ENCODE peak calls at places on chromosomes 2 and 18, in six cellular contexts. One of them, this sample, is unnamed.

GRCh38 chr2:214547931-214548330 is 137.1 kb downstream of the VWC2L start:
- DNase-seq in neural crest cell: no peak
- DNase-seq in AG04450: no peak
- DNase-seq in mammary epithelial cell: peak; percentile 10
- DNase-seq in ascending aorta: no peak
- DNase-seq in tibial artery: no peak
- DNase-seq in this sample: no peak

GRCh38 chr2:15684161-15685042 is 92.7 kb downstream of the DDX1 start:
- DNase-seq in tibial artery: no peak
- DNase-seq in AG04450: no peak
- DNase-seq in neural crest cell: no peak
- DNase-seq in mammary epithelial cell: no peak
- DNase-seq in ascending aorta: no peak
- DNase-seq in this sample: no peak

GRCh38 chr2:65063426-65063825 is 7.2 kb downstream of the CEP68 start:
- DNase-seq in mammary epithelial cell: no peak
- DNase-seq in tibial artery: peak; percentile 15
- DNase-seq in ascending aorta: no peak
- DNase-seq in AG04450: no peak
- DNase-seq in neural crest cell: no peak
- DNase-seq in this sample: no peak

GRCh38 chr2:160440888-160441287 is 52.7 kb downstream of the RBMS1 start:
- DNase-seq in AG04450: no peak
- DNase-seq in tibial artery: no peak
- DNase-seq in neural crest cell: no peak
- DNase-seq in ascending aorta: no peak
- DNase-seq in mammary epithelial cell: no peak
- DNase-seq in this sample: no peak

GRCh38 chr2:120481446-120482194 is 135.7 kb downstream of the INHBB start:
- DNase-seq in AG04450: no peak
- DNase-seq in mammary epithelial cell: no peak
- DNase-seq in ascending aorta: no peak
- DNase-seq in tibial artery: no peak
- DNase-seq in neural crest cell: no peak
- DNase-seq in this sample: no peak

GRCh38 chr2:3469486-3469885 is 49.8 kb downstream of the ADI1 start:
- DNase-seq in mammary epithelial cell: no peak
- DNase-seq in ascending aorta: no peak
- DNase-seq in AG04450: no peak
- DNase-seq in tibial artery: no peak
- DNase-seq in neural crest cell: no peak
- DNase-seq in this sample: no peak

GRCh38 chr18:63451774-63452173 is 25.0 kb upstream of the SERPINB5 start:
- DNase-seq in neural crest cell: no peak
- DNase-seq in ascending aorta: no peak
- DNase-seq in mammary epithelial cell: peak; percentile 86
- DNase-seq in AG04450: no peak
- DNase-seq in tibial artery: peak; percentile 43
- DNase-seq in this sample: no peak

GRCh38 chr2:7866825-7867224 is 815.0 kb upstream of the ID2 start:
- DNase-seq in mammary epithelial cell: no peak
- DNase-seq in tibial artery: no peak
- DNase-seq in ascending aorta: no peak
- DNase-seq in AG04450: no peak
- DNase-seq in neural crest cell: no peak
- DNase-seq in this sample: no peak

GRCh38 chr2:201349601-201350000 is 7.5 kb downstream of the FLACC1 start:
- DNase-seq in AG04450: no peak
- DNase-seq in mammary epithelial cell: no peak
- DNase-seq in ascending aorta: no peak
- DNase-seq in neural crest cell: no peak
- DNase-seq in tibial artery: no peak
- DNase-seq in this sample: no peak

GRCh38 chr18:57747809-57748680 is 55.1 kb downstream of the ATP8B1 start:
- DNase-seq in neural crest cell: no peak
- DNase-seq in mammary epithelial cell: no peak
- DNase-seq in AG04450: no peak
- DNase-seq in tibial artery: no peak
- DNase-seq in ascending aorta: no peak
- DNase-seq in this sample: no peak

GRCh38 chr2:170163666-170164065 is 14.3 kb upstream of the MYO3B start:
- DNase-seq in tibial artery: no peak
- DNase-seq in neural crest cell: no peak
- DNase-seq in ascending aorta: no peak
- DNase-seq in mammary epithelial cell: no peak
- DNase-seq in AG04450: no peak
- DNase-seq in this sample: no peak

GRCh38 chr2:191167766-191168165 is 17.0 kb upstream of the STAT4 start:
- DNase-seq in AG04450: no peak
- DNase-seq in mammary epithelial cell: no peak
- DNase-seq in ascending aorta: no peak
- DNase-seq in neural crest cell: no peak
- DNase-seq in tibial artery: peak; percentile 34
- DNase-seq in this sample: no peak

GRCh38 chr2:233185320-233185719 is 66.2 kb upstream of the ATG16L1 start:
- DNase-seq in neural crest cell: no peak
- DNase-seq in ascending aorta: no peak
- DNase-seq in AG04450: no peak
- DNase-seq in mammary epithelial cell: no peak
- DNase-seq in tibial artery: no peak
- DNase-seq in this sample: no peak

GRCh38 chr2:206452750-206453149 is 9.4 kb downstream of the ADAM23 start:
- DNase-seq in ascending aorta: no peak
- DNase-seq in neural crest cell: no peak
- DNase-seq in tibial artery: no peak
- DNase-seq in AG04450: no peak
- DNase-seq in mammary epithelial cell: peak; percentile 45
- DNase-seq in this sample: no peak

GRCh38 chr2:46383784-46384456 is 86.7 kb downstream of the EPAS1 start:
- DNase-seq in tibial artery: no peak
- DNase-seq in ascending aorta: peak; percentile 51
- DNase-seq in neural crest cell: no peak
- DNase-seq in mammary epithelial cell: no peak
- DNase-seq in AG04450: no peak
- DNase-seq in this sample: peak; percentile 64

GRCh38 chr2:97742381-97742847 is 29.0 kb downstream of the ZAP70 start:
- DNase-seq in AG04450: no peak
- DNase-seq in ascending aorta: no peak
- DNase-seq in tibial artery: no peak
- DNase-seq in neural crest cell: no peak
- DNase-seq in mammary epithelial cell: peak; percentile 32
- DNase-seq in this sample: no peak

GRCh38 chr18:35661483-35662146 is 80.1 kb downstream of the GALNT1 start:
- DNase-seq in AG04450: no peak
- DNase-seq in mammary epithelial cell: no peak
- DNase-seq in neural crest cell: no peak
- DNase-seq in tibial artery: no peak
- DNase-seq in ascending aorta: no peak
- DNase-seq in this sample: no peak

GRCh38 chr2:4763009-4763408 is 929.2 kb upstream of the SOX11 start:
- DNase-seq in tibial artery: no peak
- DNase-seq in mammary epithelial cell: no peak
- DNase-seq in ascending aorta: no peak
- DNase-seq in AG04450: no peak
- DNase-seq in neural crest cell: peak; percentile 54
- DNase-seq in this sample: no peak

GRCh38 chr2:36633470-36634092 is 35.6 kb upstream of the FEZ2 start:
- DNase-seq in ascending aorta: no peak
- DNase-seq in mammary epithelial cell: peak; percentile 59
- DNase-seq in tibial artery: no peak
- DNase-seq in neural crest cell: no peak
- DNase-seq in AG04450: no peak
- DNase-seq in this sample: no peak

GRCh38 chr2:224956706-224957105 is 85.6 kb downstream of the DOCK10 start:
- DNase-seq in AG04450: no peak
- DNase-seq in neural crest cell: no peak
- DNase-seq in tibial artery: no peak
- DNase-seq in mammary epithelial cell: no peak
- DNase-seq in ascending aorta: no peak
- DNase-seq in this sample: no peak

GRCh38 chr2:105610444-105611327 is 134.0 kb upstream of the NCK2 start:
- DNase-seq in mammary epithelial cell: peak; percentile 11
- DNase-seq in ascending aorta: no peak
- DNase-seq in neural crest cell: peak; percentile 7
- DNase-seq in tibial artery: no peak
- DNase-seq in AG04450: no peak
- DNase-seq in this sample: no peak

GRCh38 chr2:186868344-186868743 is 19.4 kb upstream of the ZSWIM2 start:
- DNase-seq in tibial artery: no peak
- DNase-seq in neural crest cell: no peak
- DNase-seq in AG04450: no peak
- DNase-seq in ascending aorta: no peak
- DNase-seq in mammary epithelial cell: no peak
- DNase-seq in this sample: no peak

GRCh38 chr2:218960196-218961165 is 1.0 kb downstream of the CDK5R2 start:
- DNase-seq in AG04450: no peak
- DNase-seq in tibial artery: no peak
- DNase-seq in mammary epithelial cell: no peak
- DNase-seq in neural crest cell: no peak
- DNase-seq in ascending aorta: no peak
- DNase-seq in this sample: no peak

GRCh38 chr2:72673279-72673678 is 152.6 kb downstream of the EXOC6B start:
- DNase-seq in mammary epithelial cell: no peak
- DNase-seq in AG04450: no peak
- DNase-seq in ascending aorta: no peak
- DNase-seq in tibial artery: no peak
- DNase-seq in neural crest cell: no peak
- DNase-seq in this sample: no peak

GRCh38 chr2:195532628-195533271 is 124.3 kb upstream of the SLC39A10 start:
- DNase-seq in neural crest cell: no peak
- DNase-seq in tibial artery: no peak
- DNase-seq in ascending aorta: no peak
- DNase-seq in mammary epithelial cell: peak; percentile 23
- DNase-seq in AG04450: no peak
- DNase-seq in this sample: no peak

GRCh38 chr2:147989809-147990403 is 30.6 kb downstream of the ORC4 start:
- DNase-seq in ascending aorta: no peak
- DNase-seq in neural crest cell: no peak
- DNase-seq in tibial artery: no peak
- DNase-seq in AG04450: peak; percentile 27
- DNase-seq in mammary epithelial cell: peak; percentile 10
- DNase-seq in this sample: no peak

GRCh38 chr2:128028668-128029054 is 802 bp upstream of the SAP130 start:
- DNase-seq in mammary epithelial cell: no peak
- DNase-seq in AG04450: no peak
- DNase-seq in ascending aorta: no peak
- DNase-seq in neural crest cell: no peak
- DNase-seq in tibial artery: no peak
- DNase-seq in this sample: no peak

GRCh38 chr2:202583709-202584219 is 51.0 kb upstream of the FAM117B start:
- DNase-seq in tibial artery: no peak
- DNase-seq in mammary epithelial cell: no peak
- DNase-seq in AG04450: no peak
- DNase-seq in ascending aorta: no peak
- DNase-seq in neural crest cell: no peak
- DNase-seq in this sample: no peak

GRCh38 chr2:160445673-160446072 is 47.9 kb downstream of the RBMS1 start:
- DNase-seq in neural crest cell: no peak
- DNase-seq in AG04450: no peak
- DNase-seq in tibial artery: no peak
- DNase-seq in ascending aorta: no peak
- DNase-seq in mammary epithelial cell: no peak
- DNase-seq in this sample: no peak

DNA sequence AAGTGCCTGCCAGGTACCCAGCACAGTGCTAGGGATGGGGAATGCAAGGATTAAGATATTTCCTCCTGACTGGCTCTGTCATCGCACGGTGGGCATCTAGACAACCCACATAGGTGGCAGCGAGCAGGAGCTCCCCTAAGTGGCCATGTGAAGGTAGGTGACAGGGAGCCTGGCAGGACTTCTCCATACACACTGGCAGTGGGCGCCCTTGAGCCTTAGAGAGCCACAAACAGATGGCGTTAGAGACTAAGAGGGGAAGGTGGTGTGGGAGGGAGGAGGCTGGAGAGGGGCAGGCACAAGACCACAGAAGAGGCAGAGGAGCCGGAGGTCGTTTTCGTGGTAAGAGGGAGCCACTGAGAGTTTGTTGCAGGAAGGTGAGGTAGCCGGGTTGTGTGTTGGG is 15.2 kb downstream of the PRELID3A start:
- DNase-seq in mammary epithelial cell: no peak
- DNase-seq in neural crest cell: no peak
- DNase-seq in ascending aorta: no peak
- DNase-seq in AG04450: no peak
- DNase-seq in tibial artery: no peak
- DNase-seq in this sample: no peak
- TF ChIP-seq CTCF in mammary epithelial cell: no peak
- TF ChIP-seq CTCF in neural crest cell: no peak
- TF ChIP-seq CTCF in ascending aorta: no peak
- TF ChIP-seq CTCF in AG04450: no peak
- TF ChIP-seq CTCF in tibial artery: no peak
- TF ChIP-seq CTCF in this sample: no peak

GRCh38 chr2:529425-529824 is 147.8 kb downstream of the TMEM18 start:
- DNase-seq in ascending aorta: no peak
- DNase-seq in AG04450: no peak
- DNase-seq in mammary epithelial cell: no peak
- DNase-seq in neural crest cell: no peak
- DNase-seq in tibial artery: no peak
- DNase-seq in this sample: no peak
- TF ChIP-seq CTCF in ascending aorta: peak; percentile 5
- TF ChIP-seq CTCF in AG04450: no peak
- TF ChIP-seq CTCF in mammary epithelial cell: no peak
- TF ChIP-seq CTCF in neural crest cell: peak; percentile 66
- TF ChIP-seq CTCF in tibial artery: no peak
- TF ChIP-seq CTCF in this sample: peak; percentile 67

GRCh38 chr2:88903744-88904353 is 212.4 kb downstream of the RPIA start:
- DNase-seq in ascending aorta: no peak
- DNase-seq in tibial artery: no peak
- DNase-seq in AG04450: no peak
- DNase-seq in mammary epithelial cell: peak; percentile 24
- DNase-seq in neural crest cell: no peak
- DNase-seq in this sample: no peak
- TF ChIP-seq CTCF in ascending aorta: peak; percentile 31
- TF ChIP-seq CTCF in tibial artery: peak; percentile 53
- TF ChIP-seq CTCF in AG04450: peak; percentile 76
- TF ChIP-seq CTCF in mammary epithelial cell: peak; percentile 94
- TF ChIP-seq CTCF in neural crest cell: no peak
- TF ChIP-seq CTCF in this sample: peak; percentile 43

DNA sequence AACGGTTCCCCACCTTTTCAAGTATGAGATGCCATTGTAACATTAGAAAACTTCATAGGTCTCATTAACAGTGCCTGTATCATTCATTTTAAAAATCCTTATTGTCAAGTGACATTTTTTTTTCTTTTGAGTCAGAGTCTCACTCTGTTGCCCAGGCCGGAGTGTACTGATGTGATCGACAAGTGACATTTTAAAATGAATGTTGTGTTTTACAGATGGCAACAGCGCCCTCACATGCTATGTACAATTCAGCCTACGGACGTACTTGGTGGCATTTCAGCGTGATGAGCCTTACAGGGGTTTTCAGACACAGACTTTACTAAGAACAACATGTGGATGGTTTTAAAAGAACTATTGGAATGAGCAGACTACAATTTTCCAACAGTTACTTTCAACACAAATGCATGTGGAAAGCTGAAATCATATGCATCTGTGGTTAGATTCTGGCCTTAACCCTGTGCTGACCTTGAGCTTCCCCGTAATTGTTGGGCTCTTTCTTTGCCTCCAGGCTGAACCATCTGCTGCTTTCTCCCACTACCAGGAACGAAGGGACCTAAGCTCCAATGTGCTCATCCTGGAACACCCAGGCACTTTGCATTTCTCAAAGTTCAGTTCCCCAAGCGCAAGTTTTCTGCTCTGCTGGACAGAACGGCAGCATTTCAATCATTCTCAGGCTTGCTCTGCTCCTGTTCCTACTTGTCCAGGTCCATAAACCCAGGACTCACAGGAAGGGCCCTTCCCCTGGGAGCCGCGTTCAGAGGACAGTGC is 119.9 kb upstream of the NDUFV2 start:
- DNase-seq in tibial artery: no peak
- DNase-seq in neural crest cell: peak; percentile 35
- DNase-seq in mammary epithelial cell: peak; percentile 54
- DNase-seq in AG04450: peak; percentile 58
- DNase-seq in ascending aorta: no peak
- DNase-seq in this sample: no peak
- TF ChIP-seq CTCF in tibial artery: peak; percentile 4
- TF ChIP-seq CTCF in neural crest cell: peak; percentile 64
- TF ChIP-seq CTCF in mammary epithelial cell: peak; percentile 35
- TF ChIP-seq CTCF in AG04450: peak; percentile 33
- TF ChIP-seq CTCF in ascending aorta: no peak
- TF ChIP-seq CTCF in this sample: peak; percentile 82